ENCODE peak calls at places on chromosomes 12 and 14, in six cellular contexts. T, K, W, P, M and Q are unnamed samples.
A peak's percentile ranks its signal among the peaks of the same experiment; 100 is the strongest.

GRCh38 chr12:54937376-54937775 is 47.2 kb downstream of the TESPA1 start:
- DNase-seq in T (no peak), K (no peak), W (no peak), P (no peak), M (no peak), Q (peak; percentile 2)

GRCh38 chr14:23119362-23120327 is 590 bp upstream of the CEBPE start:
- DNase-seq in T (peak; percentile 38), K (no peak), W (no peak), P (no peak), M (no peak), Q (no peak)

GRCh38 chr14:50812180-50812579 is 18.8 kb downstream of the NIN start:
- DNase-seq in T (no peak), K (no peak), W (no peak), P (no peak), M (no peak), Q (no peak)

GRCh38 chr12:101670007-101670671 is 27.3 kb upstream of the CHPT1 start:
- DNase-seq in T (peak; percentile 50), K (peak; percentile 50), W (no peak), P (peak; percentile 24), M (no peak), Q (peak; percentile 47)

GRCh38 chr12:71558445-71558844 is 105.2 kb downstream of the ZFC3H1 start:
- DNase-seq in T (no peak), K (no peak), W (no peak), P (no peak), M (no peak), Q (no peak)

GRCh38 chr14:75995372-75996041 is 9.9 kb downstream of the IFT43 start:
- DNase-seq in T (no peak), K (peak; percentile 74), W (no peak), P (no peak), M (no peak), Q (no peak)

GRCh38 chr12:44362947-44363346 is 513.2 kb downstream of the NELL2 start:
- DNase-seq in T (no peak), K (no peak), W (no peak), P (no peak), M (no peak), Q (no peak)

GRCh38 chr12:74537126-74537706 is 419 bp upstream of the ATXN7L3B start:
- DNase-seq in T (peak; percentile 41), K (no peak), W (no peak), P (peak; percentile 25), M (no peak), Q (no peak)